ENCODE peak calls at places on chromosomes 12 and 14, in ten cellular contexts. X, M, Y, U, V, F, B, P, H and N are unnamed samples.

GRCh38 chr14:22314183-22314820 is 274.7 kb downstream of the DAD1 start:
- DNase-seq in X (peak), M (no peak), Y (peak), U (peak), V (no peak), F (peak), B (no peak), P (peak), H (no peak), N (no peak)

GRCh38 chr12:54029529-54030441 is 1.5 kb downstream of the HOXC6 start:
- DNase-seq in X (no peak), M (no peak), Y (no peak), U (no peak), V (no peak), F (no peak), B (no peak), P (no peak), H (no peak), N (no peak)

GRCh38 chr14:72549026-72549425 is 344.9 kb downstream of the DPF3 start:
- DNase-seq in X (peak), M (no peak), Y (no peak), U (no peak), V (no peak), F (no peak), B (no peak), P (no peak), H (no peak), N (no peak)

GRCh38 chr12:122423258-122424165 is 1.0 kb upstream of the CLIP1 start:
- DNase-seq in X (peak), M (no peak), Y (no peak), U (peak), V (peak), F (peak), B (no peak), P (peak), H (no peak), N (no peak)

GRCh38 chr14:58747181-58747580 is 109.4 kb downstream of the DACT1 start:
- DNase-seq in X (no peak), M (no peak), Y (peak), U (no peak), V (no peak), F (no peak), B (no peak), P (no peak), H (no peak), N (no peak)

GRCh38 chr12:121514184-121514742 is 66.6 kb downstream of the KDM2B start:
- DNase-seq in X (no peak), M (no peak), Y (no peak), U (no peak), V (no peak), F (no peak), B (no peak), P (no peak), H (no peak), N (no peak)

GRCh38 chr14:73208390-73208789 is 28.9 kb upstream of the PAPLN start:
- DNase-seq in X (no peak), M (no peak), Y (no peak), U (no peak), V (no peak), F (no peak), B (no peak), P (no peak), H (no peak), N (no peak)

GRCh38 chr12:56165369-56165768 is 7.2 kb downstream of the MYL6 start:
- DNase-seq in X (no peak), M (no peak), Y (no peak), U (no peak), V (no peak), F (no peak), B (no peak), P (no peak), H (no peak), N (no peak)

GRCh38 chr12:107570721-107571120 is 114.9 kb upstream of the PWP1 start:
- DNase-seq in X (no peak), M (no peak), Y (peak), U (no peak), V (no peak), F (no peak), B (no peak), P (no peak), H (no peak), N (no peak)

GRCh38 chr12:29316772-29317171 is 64.2 kb downstream of the ERGIC2 start:
- DNase-seq in X (no peak), M (no peak), Y (peak), U (no peak), V (no peak), F (peak), B (no peak), P (no peak), H (no peak), N (no peak)

GRCh38 chr12:106978035-106978800 is 8.7 kb downstream of the MTERF2 start:
- DNase-seq in X (peak), M (no peak), Y (peak), U (peak), V (no peak), F (no peak), B (no peak), P (peak), H (no peak), N (no peak)

GRCh38 chr14:104843442-104844305 is 21.4 kb upstream of the CEP170B start:
- DNase-seq in X (no peak), M (no peak), Y (no peak), U (no peak), V (no peak), F (peak), B (no peak), P (peak), H (no peak), N (no peak)

GRCh38 chr14:53509227-53509822 is 356.2 kb upstream of the DDHD1 start:
- DNase-seq in X (no peak), M (no peak), Y (peak), U (no peak), V (no peak), F (peak), B (no peak), P (no peak), H (no peak), N (no peak)

GRCh38 chr14:58637040-58637390 is 747 bp upstream of the DACT1 start:
- DNase-seq in X (peak), M (no peak), Y (peak), U (no peak), V (no peak), F (no peak), B (peak), P (peak), H (no peak), N (no peak)

GRCh38 chr14:85528882-85529585 is 910 bp upstream of the FLRT2 start:
- DNase-seq in X (peak), M (no peak), Y (peak), U (no peak), V (no peak), F (no peak), B (no peak), P (peak), H (no peak), N (no peak)

GRCh38 chr14:77006127-77006526 is 22.4 kb downstream of the IRF2BPL start:
- DNase-seq in X (no peak), M (no peak), Y (no peak), U (no peak), V (no peak), F (no peak), B (no peak), P (no peak), H (no peak), N (no peak)

GRCh38 chr12:10031771-10032175 is 1.3 kb downstream of the CLEC9A start:
- DNase-seq in X (no peak), M (no peak), Y (peak), U (no peak), V (no peak), F (peak), B (no peak), P (no peak), H (no peak), N (no peak)

GRCh38 chr12:63103489-63104131 is 47.4 kb downstream of the AVPR1A start:
- DNase-seq in X (no peak), M (no peak), Y (peak), U (peak), V (no peak), F (no peak), B (no peak), P (no peak), H (no peak), N (no peak)

GRCh38 chr14:103007555-103007954 is 49.8 kb downstream of the CDC42BPB start:
- DNase-seq in X (peak), M (no peak), Y (no peak), U (no peak), V (no peak), F (no peak), B (no peak), P (peak), H (no peak), N (no peak)